ENCODE peak calls at places on chromosomes 4 and X, in six cellular contexts. O is K562, G is esophagus muscularis mucosa, L is heart left ventricle, E is tibial nerve, S is IMR-90. F is an unnamed sample. For H3K4me1 and H3K27me3, the result is how much of the 10 kb centered on the place peaks cover.

GRCh38 chr4:7844247-7844991 is 95.2 kb downstream of the AFAP1 start:
- DNase-seq in E (peak), O (peak), L (peak), S (peak), G (no peak), F (peak)

GRCh38 chr4:17066241-17066640 is 167.8 kb upstream of the LDB2 start:
- DNase-seq in E (no peak), O (no peak), G (no peak), S (peak), L (no peak), F (no peak)

GRCh38 chr4:41120297-41121217 is 93.8 kb downstream of the APBB2 start:
- DNase-seq in E (peak), G (no peak), L (no peak), O (no peak), S (peak), F (peak)

GRCh38 chr4:15965325-15965724 is 2.4 kb upstream of the FGFBP2 start:
- DNase-seq in G (no peak), L (no peak), S (no peak), E (no peak), O (no peak), F (no peak)

GRCh38 chrX:118188977-118189376 is 72.4 kb upstream of the KLHL13 start:
- DNase-seq in L (no peak), E (no peak), S (no peak), G (no peak), O (no peak), F (no peak)

GRCh38 chr4:80492761-80493160 is 157.2 kb downstream of the CFAP299 start:
- DNase-seq in S (no peak), O (no peak), E (no peak), L (no peak), G (no peak), F (peak)

GRCh38 chr4:127586922-127587571 is 45.7 kb upstream of the INTU start:
- DNase-seq in E (no peak), S (peak), L (no peak), G (no peak), O (peak), F (peak)

GRCh38 chrX:24100713-24101112 is 46.0 kb downstream of the EIF2S3 start:
- DNase-seq in E (no peak), S (peak), G (no peak), L (no peak), O (peak), F (no peak)

GRCh38 chr4:53480909-53481308 is 103.5 kb downstream of the FIP1L1 start:
- DNase-seq in L (no peak), S (peak), E (no peak), O (no peak), G (no peak), F (no peak)

GRCh38 chr4:100340534-100341364 is 150.5 kb upstream of the DDIT4L start:
- DNase-seq in G (no peak), L (no peak), O (no peak), S (peak), E (no peak), F (no peak)

GRCh38 chr4:108036252-108036651 is 46.6 kb downstream of the HADH start:
- DNase-seq in S (no peak), G (no peak), L (no peak), O (no peak), E (no peak), F (no peak)

GRCh38 chr4:162015090-162015489 is 148.7 kb downstream of the FSTL5 start:
- DNase-seq in O (no peak), E (no peak), L (no peak), G (no peak), S (peak), F (no peak)

GRCh38 chr4:57501715-57502114 is 391.5 kb upstream of the IGFBP7 start:
- DNase-seq in G (no peak), L (no peak), E (no peak), S (peak), O (no peak), F (peak)

GRCh38 chrX:150227873-150228272 is 135.2 kb upstream of the MAMLD1 start:
- DNase-seq in O (no peak), E (no peak), S (no peak), G (peak), L (no peak), F (no peak)

GRCh38 chrX:104288961-104289360 is 34.2 kb upstream of the ESX1 start:
- DNase-seq in E (no peak), L (no peak), O (no peak), S (no peak), G (no peak), F (no peak)

GRCh38 chrX:43140546-43140945 is 362.6 kb upstream of the PPP1R2C start:
- DNase-seq in E (no peak), S (no peak), O (no peak), L (no peak), G (no peak), F (no peak)

GRCh38 chr4:166481739-166482138 is 608.7 kb downstream of the TLL1 start:
- DNase-seq in O (no peak), G (no peak), L (no peak), E (no peak), S (no peak), F (no peak)

GRCh38 chr4:142378179-142378578 is 467.9 kb downstream of the INPP4B start:
- DNase-seq in G (no peak), O (no peak), E (no peak), L (no peak), S (no peak), F (no peak)

GRCh38 chr4:168522829-168523228 is 26.0 kb downstream of the PALLD start:
- DNase-seq in O (no peak), E (no peak), G (no peak), L (no peak), S (peak), F (no peak)

GRCh38 chr4:128979934-128980333 is 113.4 kb downstream of the SCLT1 start:
- DNase-seq in O (peak), G (no peak), L (no peak), E (no peak), S (peak), F (no peak)

GRCh38 chrX:133722756-133723155 is 262.6 kb downstream of the GPC3 start:
- DNase-seq in S (no peak), E (no peak), L (no peak), G (no peak), O (no peak), F (no peak)

GRCh38 chr4:138111462-138112000 is 130.6 kb downstream of the SLC7A11 start:
- DNase-seq in E (no peak), G (no peak), O (no peak), S (peak), L (no peak), F (no peak)

GRCh38 chrX:45758738-45759397 is 558.2 kb upstream of the DIPK2B start:
- DNase-seq in O (no peak), S (peak), E (no peak), G (no peak), L (no peak), F (no peak)

GRCh38 chrX:45760187-45760742 is 559.6 kb upstream of the DIPK2B start:
- DNase-seq in S (no peak), G (no peak), E (no peak), O (no peak), L (no peak), F (no peak)

GRCh38 chrX:45762699-45763647 is 562.3 kb upstream of the DIPK2B start:
- DNase-seq in L (no peak), S (no peak), G (no peak), E (no peak), O (no peak), F (no peak)

GRCh38 chrX:45765281-45765680 is 564.6 kb upstream of the DIPK2B start:
- DNase-seq in E (no peak), L (no peak), O (no peak), S (no peak), G (no peak), F (no peak)

DNA sequence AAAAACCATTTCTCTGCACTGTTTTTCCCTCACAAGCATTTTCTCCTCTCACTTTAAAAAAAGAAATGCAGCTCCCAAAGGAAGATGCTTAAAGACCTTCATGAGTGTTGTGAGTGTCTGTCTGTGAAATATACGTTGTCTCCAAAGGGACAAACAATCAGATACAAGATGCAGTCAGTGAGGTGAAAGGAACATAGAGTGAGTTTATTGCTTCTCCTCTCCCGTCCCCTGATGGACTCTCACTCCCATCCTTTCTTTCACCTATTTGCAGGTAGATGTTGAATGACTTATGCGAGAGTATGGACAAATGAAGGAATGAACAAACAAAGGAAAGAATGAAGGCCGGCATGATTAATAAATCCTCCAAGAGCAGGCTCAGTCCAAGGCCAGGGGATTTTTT is 561.2 kb upstream of the DIPK2B start:
- DNase-seq in G (no peak), O (no peak), S (no peak), L (no peak), E (no peak), F (no peak)
- H3K4me1 ChIP-seq in G (under half), O (under half), S (under half), L (under half), E (under half), F (under half)

GRCh38 chrX:40171513-40172168 is 73.9 kb upstream of the BCOR start:
- DNase-seq in L (peak), O (peak), G (no peak), E (no peak), S (no peak), F (no peak)

GRCh38 chrX:40170830-40171512 is 73.2 kb upstream of the BCOR start:
- DNase-seq in L (no peak), O (peak), G (no peak), E (no peak), S (no peak), F (no peak)

GRCh38 chrX:40172980-40173661 is 75.4 kb upstream of the BCOR start:
- DNase-seq in S (no peak), O (no peak), G (no peak), L (no peak), E (no peak), F (no peak)

GRCh38 chrX:40173662-40174593 is 76.2 kb upstream of the BCOR start:
- DNase-seq in E (no peak), S (no peak), G (no peak), L (peak), O (peak), F (peak)

DNA sequence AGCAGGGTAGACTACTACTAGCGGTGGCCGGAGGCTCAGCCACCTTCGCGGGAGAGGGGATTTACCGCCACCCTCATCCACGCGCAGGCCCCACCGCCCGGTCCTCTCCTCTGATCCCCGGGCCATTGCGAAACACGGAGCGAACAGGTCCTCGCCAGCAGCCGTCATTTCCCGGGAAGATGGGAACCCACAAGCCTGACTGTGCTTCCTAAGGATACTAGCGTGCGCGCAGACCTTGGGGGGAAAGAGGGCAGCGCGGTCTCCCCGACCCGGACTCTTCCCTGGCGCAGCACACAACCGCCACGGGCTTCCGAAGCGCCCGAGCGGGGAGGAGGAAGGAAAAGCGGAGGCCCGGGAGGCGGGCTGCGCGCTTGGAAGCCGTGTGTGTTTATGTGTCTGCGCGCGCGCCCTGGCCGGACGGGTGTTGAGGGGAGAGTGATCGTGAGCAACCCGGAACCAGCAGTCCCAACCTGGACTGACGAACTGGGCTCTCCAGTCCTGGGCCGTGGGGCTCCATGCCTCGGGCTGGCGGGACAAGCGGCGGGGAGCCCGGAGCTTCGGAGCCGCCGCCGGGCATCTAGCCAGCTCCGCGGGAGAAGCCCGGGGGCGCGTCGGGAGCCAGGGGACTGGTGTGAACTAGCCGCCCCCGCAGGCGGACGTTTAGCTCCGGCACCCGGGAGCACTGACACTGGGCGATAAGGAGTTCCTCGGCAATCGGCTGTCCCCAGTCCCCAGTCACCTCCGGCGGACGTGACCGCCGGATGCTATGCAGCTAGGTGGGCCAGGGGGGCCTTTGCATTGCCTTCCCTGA is 74.6 kb upstream of the BCOR start:
- DNase-seq in E (peak), G (no peak), L (peak), S (peak), O (peak), F (peak)
- H3K27me3 ChIP-seq in E (under half), G (under half), L (under half), S (under half), O (under half), F (under half)

DNA sequence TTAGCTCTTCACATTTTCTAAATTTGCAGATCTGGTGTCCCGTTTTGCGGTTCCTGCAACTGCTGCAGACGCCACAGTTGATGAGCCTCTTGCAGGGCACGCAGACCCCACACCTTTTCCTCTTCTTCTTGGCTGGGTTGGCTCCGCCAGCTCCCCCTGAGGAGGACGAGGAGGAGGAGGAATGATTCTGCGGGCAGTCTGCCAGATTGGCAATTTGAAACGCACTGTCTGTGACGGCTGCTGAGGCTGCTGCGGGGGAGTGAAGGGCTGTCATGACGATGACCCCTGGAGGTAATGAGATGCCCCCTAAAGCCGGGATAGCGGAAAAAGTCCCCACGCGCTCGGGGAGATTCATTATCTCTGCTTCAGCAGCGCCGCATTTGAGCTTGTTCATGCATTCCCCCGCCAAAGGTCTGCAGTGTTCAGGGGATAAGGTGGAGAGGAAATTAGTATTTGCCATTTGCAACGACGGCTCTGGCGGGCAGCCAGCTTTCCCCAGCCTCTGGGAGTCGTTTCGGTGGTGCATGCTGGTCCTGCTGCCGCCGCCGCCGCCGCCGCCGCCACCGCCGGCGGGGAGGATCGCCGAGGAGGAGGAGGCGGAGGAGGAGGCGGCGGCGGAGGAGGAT is 3.8 kb downstream of the CXXC4 start:
- DNase-seq in G (no peak), L (peak), O (peak), S (peak), E (peak), F (peak)
- TF ChIP-seq POLR2A in G (no peak), L (no peak), O (no peak), S (no peak), E (no peak), F (no peak)

GRCh38 chr4:2792711-2793577 is at the start of gene SH3BP2:
- DNase-seq in S (peak), L (peak), G (no peak), E (peak), O (peak), F (peak)

GRCh38 chr4:2793578-2793919 is 664 bp downstream of the SH3BP2 start:
- DNase-seq in O (no peak), L (peak), G (no peak), S (peak), E (no peak), F (no peak)

GRCh38 chr4:2794707-2795557 is 2.0 kb downstream of the SH3BP2 start:
- DNase-seq in O (no peak), E (peak), L (peak), S (peak), G (no peak), F (peak)

GRCh38 chr4:2795558-2796260 is 2.8 kb downstream of the SH3BP2 start:
- DNase-seq in G (no peak), L (peak), O (no peak), S (no peak), E (no peak), F (peak)

GRCh38 chr4:2793920-2794706 is 1.2 kb downstream of the SH3BP2 start:
- DNase-seq in S (no peak), O (no peak), G (no peak), L (peak), E (no peak), F (peak)
- H3K4me1 ChIP-seq in S (under half), O (under half), G (half or more), L (half or more), E (half or more), F (half or more)

DNA sequence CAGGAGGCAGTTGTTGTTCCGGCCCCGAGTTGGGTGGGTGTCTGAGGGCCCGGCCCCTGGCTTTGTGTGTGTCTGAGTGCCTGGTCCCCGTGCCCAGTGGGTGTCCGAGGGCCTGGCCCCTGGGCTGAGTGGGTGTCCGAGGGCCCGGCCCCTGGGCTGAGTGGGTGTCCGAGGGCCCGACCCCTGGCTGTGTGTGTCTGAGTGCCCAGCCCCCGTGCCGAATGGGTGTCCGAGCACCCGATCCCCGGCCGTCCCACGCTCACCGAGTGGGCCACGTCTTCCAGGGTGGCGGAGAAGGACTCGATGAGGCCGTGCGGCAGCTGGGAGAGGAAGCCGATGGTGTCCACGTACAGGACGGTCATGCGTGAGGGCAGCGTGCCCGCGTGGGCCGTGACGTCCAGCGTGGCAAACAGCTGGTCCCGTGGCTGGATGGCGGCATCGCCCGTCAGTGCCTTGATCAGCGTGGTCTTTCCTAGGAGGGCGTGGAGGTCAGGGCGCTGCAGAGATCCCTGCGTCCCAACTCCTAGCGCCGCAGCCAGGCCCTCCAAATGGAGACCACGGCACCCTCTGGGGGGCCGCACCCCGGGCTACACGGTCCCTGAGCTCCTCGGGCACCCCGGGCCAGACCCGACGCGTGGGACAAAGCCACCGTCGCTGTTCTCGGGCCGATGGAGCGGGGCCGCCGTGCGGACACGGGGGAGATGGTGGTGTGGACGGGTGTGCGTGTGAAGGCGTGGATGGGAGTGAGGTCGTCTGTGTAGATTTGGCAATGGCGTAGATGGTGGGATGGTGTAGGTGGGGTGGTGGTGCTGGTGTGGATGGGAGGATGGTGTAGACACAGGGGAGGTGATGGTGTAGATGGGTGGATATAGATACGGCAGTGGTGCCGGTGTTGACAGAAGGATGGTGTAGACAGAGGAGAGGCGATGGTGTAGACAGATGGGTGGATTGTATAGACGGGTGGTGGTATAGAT is 7.2 kb downstream of the GTPBP6 start:
- DNase-seq in S (no peak), O (no peak), G (no peak), E (no peak), L (peak), F (peak)
- H3K27me3 ChIP-seq in S (under half), O (under half), G (under half), E (under half), L (under half), F (under half)

GRCh38 chr4:118968006-118968405 is 79.4 kb downstream of the SYNPO2 start:
- DNase-seq in G (peak), O (no peak), S (peak), E (peak), L (no peak), F (no peak)
- TF ChIP-seq POLR2A in G (no peak), O (no peak), S (no peak), E (no peak), L (no peak), F (no peak)

GRCh38 chr4:77787969-77788368 is 31.2 kb downstream of the CNOT6L start:
- DNase-seq in G (no peak), E (no peak), S (no peak), L (no peak), O (no peak), F (no peak)
- H3K4me1 ChIP-seq in G (under half), E (under half), S (under half), L (under half), O (under half), F (under half)

GRCh38 chr4:3725936-3726895 is 40.0 kb upstream of the ADRA2C start:
- DNase-seq in G (no peak), L (no peak), S (no peak), O (no peak), E (no peak), F (no peak)
- H3K27me3 ChIP-seq in G (under half), L (half or more), S (half or more), O (under half), E (half or more), F (under half)

DNA sequence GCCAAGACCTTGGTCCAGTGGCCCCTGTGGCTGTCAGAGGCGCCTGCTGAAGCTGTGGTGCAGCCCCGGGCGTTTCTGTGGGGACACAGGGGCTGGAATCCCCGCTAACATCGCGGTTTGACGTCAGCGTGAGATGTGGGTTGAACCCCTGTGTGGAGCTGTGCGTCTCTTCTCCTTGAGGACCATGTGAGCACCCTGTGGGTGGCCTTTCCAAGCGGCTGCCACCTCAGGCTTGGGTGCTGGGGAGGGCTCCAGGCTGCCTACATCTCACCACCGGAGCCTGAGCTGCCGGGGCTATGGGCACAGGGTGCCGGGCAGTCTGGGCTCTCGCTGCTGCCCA is 27.7 kb downstream of the UVSSA start:
- DNase-seq in S (no peak), E (no peak), L (peak), O (no peak), G (no peak), F (no peak)
- TF ChIP-seq POLR2A in S (no peak), E (no peak), L (no peak), O (no peak), G (no peak), F (no peak)